ENCODE peak calls at places on chromosomes 12 and 14, in eight cellular contexts. S, W, X, G, T, N, Z and B are unnamed samples.

GRCh38 chr12:43863770-43864366 is 28.0 kb downstream of the TMEM117 start:
- DNase-seq in G (no peak), T (no peak), X (no peak), N (no peak), Z (no peak), W (no peak), S (no peak), B (no peak)

GRCh38 chr12:96810057-96810456 is 97.0 kb upstream of the NEDD1 start:
- DNase-seq in S (peak), T (peak), W (peak), G (no peak), N (no peak), Z (no peak), X (no peak), B (no peak)

GRCh38 chr12:77888611-77889010 is 57.9 kb downstream of the NAV3 start:
- DNase-seq in W (no peak), Z (no peak), X (no peak), S (peak), N (peak), T (no peak), G (peak), B (peak)

GRCh38 chr12:112728909-112729308 is 62.6 kb upstream of the RPH3A start:
- DNase-seq in Z (no peak), G (no peak), N (no peak), S (no peak), W (no peak), X (no peak), T (no peak), B (no peak)

GRCh38 chr14:96235426-96235825 is 20.6 kb upstream of the BDKRB1 start:
- DNase-seq in T (no peak), W (peak), N (no peak), X (no peak), Z (no peak), S (no peak), G (no peak), B (no peak)

GRCh38 chr14:27134200-27134599 is 536.4 kb upstream of the NOVA1 start:
- DNase-seq in X (no peak), Z (no peak), G (no peak), S (no peak), T (no peak), W (no peak), N (no peak), B (no peak)

GRCh38 chr12:130953783-130954543 is at the start of gene ADGRD1:
- DNase-seq in N (no peak), X (no peak), S (no peak), G (peak), W (peak), T (no peak), Z (no peak), B (peak)

GRCh38 chr12:54356951-54357356 is 7.3 kb downstream of the GPR84 start:
- DNase-seq in G (no peak), W (peak), N (no peak), S (no peak), T (peak), Z (peak), X (no peak), B (peak)

GRCh38 chr14:69713976-69714716 is 52.8 kb upstream of the SRSF5 start:
- DNase-seq in N (no peak), T (peak), S (no peak), G (no peak), Z (no peak), W (peak), X (no peak), B (no peak)

GRCh38 chr12:38884666-38885065 is 20.7 kb downstream of the CPNE8 start:
- DNase-seq in S (no peak), T (no peak), X (no peak), Z (no peak), W (no peak), N (no peak), G (no peak), B (no peak)

GRCh38 chr14:64478634-64479250 is 13.4 kb downstream of the AKAP5 start:
- DNase-seq in S (peak), W (no peak), T (no peak), Z (no peak), N (no peak), G (peak), X (peak), B (peak)

GRCh38 chr12:58452546-58452945 is 467.8 kb downstream of the LRIG3 start:
- DNase-seq in Z (no peak), N (no peak), G (peak), T (no peak), S (peak), W (no peak), X (no peak), B (peak)

GRCh38 chr14:59320771-59321170 is 132.3 kb downstream of the DAAM1 start:
- DNase-seq in G (no peak), T (no peak), X (no peak), W (no peak), Z (no peak), S (no peak), N (no peak), B (no peak)

GRCh38 chr12:4975574-4975973 is 65.9 kb downstream of the KCNA1 start:
- DNase-seq in T (peak), N (no peak), S (no peak), W (peak), Z (peak), X (no peak), G (no peak), B (no peak)

GRCh38 chr14:103519043-103519836 is 3.4 kb downstream of the CKB start:
- DNase-seq in Z (no peak), W (no peak), T (no peak), G (no peak), S (peak), X (peak), N (no peak), B (peak)

GRCh38 chr12:67382206-67382871 is 113.2 kb downstream of the CAND1 start:
- DNase-seq in Z (no peak), T (no peak), W (no peak), N (no peak), X (no peak), S (peak), G (peak), B (no peak)

GRCh38 chr12:113361574-113362370 is 3.4 kb downstream of the PLBD2 start:
- DNase-seq in N (no peak), G (no peak), X (no peak), W (no peak), T (no peak), Z (no peak), S (no peak), B (no peak)

GRCh38 chr12:94171595-94171930 is 23.2 kb downstream of the PLXNC1 start:
- DNase-seq in T (no peak), W (no peak), N (no peak), X (no peak), S (peak), G (peak), Z (no peak), B (peak)

GRCh38 chr12:94172031-94172430 is 23.7 kb downstream of the PLXNC1 start:
- DNase-seq in G (peak), X (no peak), W (no peak), T (peak), S (peak), N (no peak), Z (no peak), B (peak)

GRCh38 chr12:94173660-94174265 is 25.4 kb downstream of the PLXNC1 start:
- DNase-seq in S (no peak), T (no peak), G (no peak), X (no peak), W (no peak), N (no peak), Z (no peak), B (peak)

GRCh38 chr12:94174576-94174975 is 26.2 kb downstream of the PLXNC1 start:
- DNase-seq in T (no peak), S (no peak), G (no peak), X (peak), W (no peak), Z (no peak), N (no peak), B (no peak)

DNA sequence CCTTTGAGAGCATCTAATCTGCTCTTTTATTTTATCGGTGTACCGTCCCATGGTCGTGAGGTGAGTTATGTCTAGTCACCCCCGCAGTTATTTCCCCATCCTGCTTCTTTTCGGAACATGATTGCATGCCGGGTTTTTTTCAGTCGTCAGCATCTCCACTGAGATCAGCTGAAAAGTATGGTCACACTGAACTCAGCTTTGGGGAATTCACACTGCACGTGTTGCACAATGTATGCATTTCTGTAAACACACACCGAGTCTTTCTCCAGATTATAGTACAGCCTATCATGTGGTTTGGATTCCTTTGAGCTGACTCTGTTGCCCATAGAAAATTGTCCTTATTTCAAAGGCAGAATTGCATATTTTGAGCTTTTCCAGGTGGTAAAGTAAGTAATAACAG is 24.6 kb downstream of the PLXNC1 start:
- DNase-seq in T (no peak), N (no peak), G (peak), S (peak), X (no peak), W (no peak), Z (no peak), B (peak)
- H2AFZ ChIP-seq in T (no peak), N (no peak), G (no peak), S (no peak), X (no peak), W (no peak), Z (no peak), B (no peak)

GRCh38 chr12:6550294-6551062 is 5.4 kb downstream of the IFFO1 start:
- DNase-seq in T (no peak), Z (no peak), G (no peak), W (no peak), X (no peak), N (no peak), S (no peak), B (no peak)
- H2AFZ ChIP-seq in T (no peak), Z (no peak), G (peak), W (no peak), X (no peak), N (no peak), S (no peak), B (no peak)

DNA sequence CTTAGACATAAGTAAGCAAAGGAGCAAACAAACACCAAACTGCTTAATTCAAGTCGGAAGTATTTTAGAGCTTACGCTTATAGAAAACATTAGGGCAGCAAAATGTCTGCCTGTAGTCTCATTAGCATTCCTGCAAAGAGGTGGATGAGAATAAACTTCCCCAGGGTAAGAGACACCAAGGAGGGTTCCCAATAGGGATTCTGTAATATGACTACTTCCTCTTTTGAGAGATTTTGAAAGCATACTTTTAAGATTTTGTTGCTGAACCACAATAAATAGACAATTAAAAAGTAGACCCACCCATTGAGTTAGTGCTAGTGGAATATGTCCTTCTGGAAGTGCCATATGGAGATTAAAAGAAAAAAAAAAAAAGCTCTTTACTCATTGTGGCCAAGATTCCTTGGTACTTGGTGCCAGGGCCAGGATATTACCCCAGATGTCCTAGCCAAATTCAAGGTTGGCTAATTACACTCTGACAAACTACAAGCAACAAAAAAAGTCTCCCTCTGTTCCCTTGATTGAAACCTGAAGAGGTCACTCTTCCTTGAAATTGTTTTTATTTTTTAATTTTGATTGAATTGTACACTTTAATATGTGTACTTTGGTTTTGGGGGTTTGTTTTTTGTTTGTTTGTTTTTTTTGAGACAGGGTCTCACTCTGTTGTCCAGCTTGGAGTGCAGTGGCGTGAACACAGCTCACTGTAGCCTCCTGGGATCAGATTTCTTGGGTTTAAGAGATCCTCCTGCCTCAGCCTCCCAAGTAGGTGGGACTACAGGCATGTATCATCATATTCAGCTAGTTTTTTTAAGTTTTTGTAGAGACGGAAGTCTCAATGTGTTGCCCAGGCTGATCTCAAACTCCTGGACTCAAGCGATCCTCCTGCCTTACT is 8.7 kb downstream of the CLIP1 start:
- DNase-seq in W (no peak), S (no peak), G (no peak), N (no peak), X (peak), Z (no peak), T (no peak), B (no peak)
- H2AFZ ChIP-seq in W (no peak), S (no peak), G (no peak), N (no peak), X (no peak), Z (no peak), T (no peak), B (no peak)

DNA sequence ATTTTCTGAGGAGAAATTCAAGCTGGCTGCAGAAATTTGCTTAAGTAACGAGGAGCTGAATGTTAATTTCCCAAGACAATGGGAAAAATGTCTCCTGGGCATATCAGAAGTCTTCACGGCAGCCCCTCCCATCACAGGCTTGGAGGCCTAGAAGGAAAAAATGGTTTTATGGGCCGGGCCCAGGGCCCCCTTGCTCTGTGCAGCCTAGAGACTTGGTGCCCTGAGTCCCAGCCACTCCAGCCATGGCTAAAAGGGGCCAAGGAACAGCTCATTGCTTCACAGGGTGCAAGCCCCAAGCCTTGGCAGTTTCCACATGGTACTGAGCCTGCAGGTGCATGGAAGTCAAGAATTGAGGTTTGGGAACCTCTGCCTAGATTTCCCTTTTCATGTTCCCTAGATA is 24.3 kb upstream of the HSP90AA1 start:
- DNase-seq in T (no peak), G (no peak), S (no peak), W (no peak), N (no peak), Z (no peak), X (no peak), B (no peak)
- H2AFZ ChIP-seq in T (no peak), G (no peak), S (no peak), W (no peak), N (no peak), Z (no peak), X (no peak), B (no peak)

GRCh38 chr14:47676301-47676617 is 854 bp upstream of the MDGA2 start:
- DNase-seq in T (no peak), N (no peak), X (no peak), W (no peak), Z (no peak), S (no peak), G (no peak), B (no peak)
- H2AFZ ChIP-seq in T (peak), N (no peak), X (no peak), W (peak), Z (peak), S (no peak), G (no peak), B (peak)

GRCh38 chr14:105091335-105092123 is 26.3 kb upstream of the GPR132 start:
- DNase-seq in X (no peak), G (no peak), S (peak), W (no peak), T (no peak), Z (no peak), N (peak), B (no peak)
- H2AFZ ChIP-seq in X (no peak), G (no peak), S (no peak), W (no peak), T (no peak), Z (no peak), N (no peak), B (no peak)

GRCh38 chr12:28035483-28035882 is 63.0 kb upstream of the PTHLH start:
- DNase-seq in Z (no peak), W (no peak), X (no peak), G (peak), S (peak), N (no peak), T (no peak), B (peak)

GRCh38 chr12:28040251-28040650 is 67.7 kb upstream of the PTHLH start:
- DNase-seq in X (no peak), Z (no peak), T (no peak), W (no peak), N (no peak), G (no peak), S (no peak), B (no peak)

GRCh38 chr12:28033538-28033915 is 61.0 kb upstream of the PTHLH start:
- DNase-seq in X (no peak), G (peak), T (no peak), S (peak), N (no peak), W (no peak), Z (no peak), B (peak)

GRCh38 chr12:28032811-28033537 is 60.4 kb upstream of the PTHLH start:
- DNase-seq in T (no peak), Z (no peak), N (no peak), S (peak), W (no peak), G (peak), X (no peak), B (peak)

DNA sequence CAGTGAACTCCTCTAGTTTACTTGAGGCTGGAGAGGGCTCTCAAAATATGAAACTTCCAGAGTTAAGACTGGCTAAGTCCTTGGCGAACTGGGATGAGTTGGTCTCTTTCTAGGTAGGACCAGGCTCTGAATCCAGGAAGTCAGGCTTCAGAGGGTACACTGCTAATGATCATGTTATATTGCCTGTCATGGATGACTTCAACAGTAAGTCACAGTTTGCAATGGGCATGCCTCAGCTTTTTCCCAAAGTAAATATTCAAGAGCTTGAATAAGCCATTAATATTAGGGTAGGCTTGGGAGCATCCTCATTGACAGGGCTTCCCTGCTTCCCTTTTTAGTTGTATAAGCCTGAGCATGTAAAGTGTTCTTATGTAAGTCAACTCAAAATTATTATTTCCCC is 61.7 kb upstream of the PTHLH start:
- DNase-seq in N (no peak), T (no peak), W (no peak), X (no peak), G (no peak), S (no peak), Z (no peak), B (peak)
- H2AFZ ChIP-seq in N (no peak), T (no peak), W (peak), X (no peak), G (no peak), S (no peak), Z (no peak), B (no peak)

DNA sequence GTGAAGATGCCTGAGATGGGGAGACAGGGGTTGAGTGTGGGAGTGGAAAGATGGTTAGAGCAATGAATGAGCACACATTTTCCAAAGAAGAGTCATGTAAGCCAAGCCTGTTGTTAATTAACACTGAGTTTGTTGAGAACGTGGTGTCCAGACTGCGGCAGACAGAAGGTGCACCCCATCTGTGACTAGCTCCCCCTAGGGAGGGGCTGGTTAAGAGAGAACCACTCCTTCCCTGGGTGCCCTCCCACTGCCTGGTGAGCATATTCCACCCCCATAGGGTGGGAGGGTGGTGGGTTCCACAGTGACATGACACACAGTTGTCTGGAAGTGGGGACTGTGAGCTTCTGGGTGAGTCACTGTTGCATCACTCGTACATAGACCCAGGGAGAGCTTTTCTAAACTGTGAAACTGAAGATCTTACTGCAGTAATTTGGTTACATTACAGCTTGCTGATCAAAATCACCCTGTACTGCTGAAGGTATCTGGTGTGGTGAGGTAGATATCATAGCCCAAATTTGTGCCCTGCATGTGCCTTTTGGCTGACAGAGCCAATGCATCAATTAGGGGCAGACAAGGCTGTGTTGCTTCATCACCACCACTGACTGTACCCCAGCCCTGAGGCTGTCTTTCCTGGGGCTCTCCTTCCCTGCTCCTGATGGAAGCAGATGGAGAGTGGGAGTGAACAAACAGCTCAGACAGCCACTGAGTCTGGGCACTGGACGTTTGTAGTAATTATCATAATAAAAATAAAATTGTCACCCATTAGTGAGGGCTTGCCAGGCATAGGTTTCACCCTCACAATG is 150.9 kb downstream of the EMP1 start:
- DNase-seq in N (peak), W (no peak), Z (no peak), G (peak), X (no peak), T (no peak), S (peak), B (peak)
- H2AFZ ChIP-seq in N (peak), W (no peak), Z (no peak), G (peak), X (no peak), T (no peak), S (peak), B (no peak)

DNA sequence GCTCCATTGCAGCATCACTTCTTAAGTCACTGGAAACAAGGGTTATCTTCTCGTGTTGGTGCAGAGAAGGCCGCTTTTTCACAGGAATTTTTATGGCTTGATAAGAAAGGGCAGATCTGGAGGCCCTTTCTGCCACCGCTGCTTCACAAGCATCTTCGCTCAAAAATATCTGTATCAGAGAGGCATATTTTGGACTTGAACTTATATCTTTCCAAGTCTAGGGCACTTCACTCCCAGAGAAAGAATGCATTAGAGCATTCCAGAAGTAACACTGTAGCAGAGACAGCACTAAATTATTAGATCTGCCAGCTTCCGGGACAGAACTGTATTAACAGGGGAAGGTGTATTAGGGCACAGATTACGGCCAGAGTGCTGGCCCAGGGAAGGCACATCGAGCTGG is 151.7 kb upstream of the AMIGO2 start:
- DNase-seq in Z (no peak), T (no peak), G (peak), N (no peak), X (no peak), S (no peak), W (no peak), B (peak)
- H2AFZ ChIP-seq in Z (no peak), T (no peak), G (peak), N (no peak), X (no peak), S (no peak), W (no peak), B (no peak)

DNA sequence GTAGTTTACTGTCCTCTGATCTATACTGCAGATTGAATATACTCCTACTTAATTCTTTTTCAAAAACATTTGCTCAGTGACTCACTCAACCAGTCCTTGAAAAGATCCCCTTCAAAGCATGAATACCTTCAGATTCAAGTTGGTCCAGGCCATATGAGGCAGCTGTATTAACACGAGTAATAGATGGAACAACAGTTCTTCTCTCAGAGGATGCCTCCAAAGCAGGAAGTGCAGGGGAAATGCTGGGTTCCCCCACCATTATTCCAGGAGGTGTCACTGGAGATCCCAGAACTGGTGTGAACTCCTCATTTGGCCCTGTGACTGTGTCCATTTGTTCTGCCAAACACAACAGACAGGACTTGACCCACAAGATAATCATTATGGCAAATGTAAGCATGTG is 20.6 kb downstream of the ARMH4 start:
- DNase-seq in W (peak), Z (no peak), T (no peak), S (peak), N (no peak), X (no peak), G (peak), B (no peak)
- H2AFZ ChIP-seq in W (no peak), Z (no peak), T (no peak), S (no peak), N (no peak), X (no peak), G (no peak), B (no peak)